ENCODE peak calls at places on chromosomes 6 and 20, in seven cellular contexts. One of them, this sample, is unnamed.

GRCh38 chr20:25259358-25259757 is 11.5 kb downstream of the PYGB start:
- DNase-seq in neural crest cell: no peak
- DNase-seq in activated B cell treated with CpG ODN at 0.5 μM for 24 hours: no peak
- DNase-seq in tibial artery: no peak
- DNase-seq in SK-N-DZ: no peak
- DNase-seq in EL: no peak
- DNase-seq in caudate nucleus: no peak
- DNase-seq in this sample: no peak

GRCh38 chr6:81929828-81930227 is 177.3 kb upstream of the TENT5A start:
- DNase-seq in EL: no peak
- DNase-seq in activated B cell treated with CpG ODN at 0.5 μM for 24 hours: no peak
- DNase-seq in neural crest cell: no peak
- DNase-seq in caudate nucleus: no peak
- DNase-seq in tibial artery: no peak
- DNase-seq in SK-N-DZ: no peak
- DNase-seq in this sample: peak

GRCh38 chr6:119672725-119673124 is 323.2 kb upstream of the MAN1A1 start:
- DNase-seq in activated B cell treated with CpG ODN at 0.5 μM for 24 hours: no peak
- DNase-seq in neural crest cell: no peak
- DNase-seq in SK-N-DZ: no peak
- DNase-seq in caudate nucleus: no peak
- DNase-seq in EL: no peak
- DNase-seq in tibial artery: no peak
- DNase-seq in this sample: no peak

GRCh38 chr6:72262254-72262653 is 359.6 kb upstream of the KCNQ5 start:
- DNase-seq in neural crest cell: no peak
- DNase-seq in caudate nucleus: no peak
- DNase-seq in tibial artery: no peak
- DNase-seq in EL: no peak
- DNase-seq in SK-N-DZ: no peak
- DNase-seq in activated B cell treated with CpG ODN at 0.5 μM for 24 hours: no peak
- DNase-seq in this sample: no peak

GRCh38 chr6:10968776-10969175 is 75.3 kb downstream of the ELOVL2 start:
- DNase-seq in SK-N-DZ: no peak
- DNase-seq in caudate nucleus: no peak
- DNase-seq in neural crest cell: no peak
- DNase-seq in EL: peak
- DNase-seq in tibial artery: no peak
- DNase-seq in activated B cell treated with CpG ODN at 0.5 μM for 24 hours: no peak
- DNase-seq in this sample: peak

GRCh38 chr20:31505903-31506302 is 8.3 kb upstream of the HM13 start:
- DNase-seq in EL: no peak
- DNase-seq in tibial artery: no peak
- DNase-seq in activated B cell treated with CpG ODN at 0.5 μM for 24 hours: no peak
- DNase-seq in SK-N-DZ: no peak
- DNase-seq in caudate nucleus: no peak
- DNase-seq in neural crest cell: no peak
- DNase-seq in this sample: no peak

GRCh38 chr20:38926934-38927616 is 858 bp downstream of the FAM83D start:
- DNase-seq in activated B cell treated with CpG ODN at 0.5 μM for 24 hours: no peak
- DNase-seq in EL: peak
- DNase-seq in SK-N-DZ: no peak
- DNase-seq in caudate nucleus: no peak
- DNase-seq in neural crest cell: no peak
- DNase-seq in tibial artery: no peak
- DNase-seq in this sample: peak

GRCh38 chr6:157644043-157644810 is 178.8 kb upstream of the SNX9 start:
- DNase-seq in EL: peak
- DNase-seq in SK-N-DZ: no peak
- DNase-seq in caudate nucleus: no peak
- DNase-seq in tibial artery: peak
- DNase-seq in activated B cell treated with CpG ODN at 0.5 μM for 24 hours: no peak
- DNase-seq in neural crest cell: no peak
- DNase-seq in this sample: peak

GRCh38 chr20:43691928-43692524 is 25.1 kb downstream of the MYBL2 start:
- DNase-seq in activated B cell treated with CpG ODN at 0.5 μM for 24 hours: peak
- DNase-seq in EL: peak
- DNase-seq in tibial artery: no peak
- DNase-seq in caudate nucleus: no peak
- DNase-seq in neural crest cell: peak
- DNase-seq in SK-N-DZ: peak
- DNase-seq in this sample: peak

GRCh38 chr6:170448745-170449144 is 104.4 kb downstream of the PSMB1 start:
- DNase-seq in neural crest cell: no peak
- DNase-seq in activated B cell treated with CpG ODN at 0.5 μM for 24 hours: no peak
- DNase-seq in EL: no peak
- DNase-seq in SK-N-DZ: no peak
- DNase-seq in caudate nucleus: no peak
- DNase-seq in tibial artery: no peak
- DNase-seq in this sample: no peak

GRCh38 chr6:146315321-146316254 is 228.0 kb upstream of the RAB32 start:
- DNase-seq in tibial artery: no peak
- DNase-seq in EL: peak
- DNase-seq in caudate nucleus: no peak
- DNase-seq in neural crest cell: no peak
- DNase-seq in activated B cell treated with CpG ODN at 0.5 μM for 24 hours: no peak
- DNase-seq in SK-N-DZ: no peak
- DNase-seq in this sample: no peak

GRCh38 chr20:16530201-16530681 is 43.0 kb downstream of the KIF16B start:
- DNase-seq in tibial artery: no peak
- DNase-seq in neural crest cell: no peak
- DNase-seq in caudate nucleus: no peak
- DNase-seq in EL: peak
- DNase-seq in activated B cell treated with CpG ODN at 0.5 μM for 24 hours: no peak
- DNase-seq in SK-N-DZ: no peak
- DNase-seq in this sample: no peak

GRCh38 chr6:47484616-47485015 is 7.0 kb downstream of the CD2AP start:
- DNase-seq in activated B cell treated with CpG ODN at 0.5 μM for 24 hours: no peak
- DNase-seq in caudate nucleus: no peak
- DNase-seq in EL: peak
- DNase-seq in neural crest cell: no peak
- DNase-seq in tibial artery: no peak
- DNase-seq in SK-N-DZ: no peak
- DNase-seq in this sample: peak

GRCh38 chr6:119096683-119097310 is 18.3 kb upstream of the FAM184A start:
- DNase-seq in caudate nucleus: peak
- DNase-seq in neural crest cell: no peak
- DNase-seq in tibial artery: peak
- DNase-seq in SK-N-DZ: no peak
- DNase-seq in EL: no peak
- DNase-seq in activated B cell treated with CpG ODN at 0.5 μM for 24 hours: no peak
- DNase-seq in this sample: peak

GRCh38 chr6:11740875-11741274 is 37.7 kb downstream of the ADTRP start:
- DNase-seq in EL: no peak
- DNase-seq in activated B cell treated with CpG ODN at 0.5 μM for 24 hours: no peak
- DNase-seq in SK-N-DZ: no peak
- DNase-seq in caudate nucleus: no peak
- DNase-seq in tibial artery: no peak
- DNase-seq in neural crest cell: no peak
- DNase-seq in this sample: no peak

GRCh38 chr6:144582939-144583613 is 297.9 kb downstream of the UTRN start:
- DNase-seq in neural crest cell: no peak
- DNase-seq in caudate nucleus: peak
- DNase-seq in EL: peak
- DNase-seq in SK-N-DZ: peak
- DNase-seq in tibial artery: peak
- DNase-seq in activated B cell treated with CpG ODN at 0.5 μM for 24 hours: peak
- DNase-seq in this sample: no peak

GRCh38 chr6:162713926-162714759 is 13.4 kb downstream of the PRKN start:
- DNase-seq in tibial artery: no peak
- DNase-seq in activated B cell treated with CpG ODN at 0.5 μM for 24 hours: no peak
- DNase-seq in caudate nucleus: no peak
- DNase-seq in neural crest cell: no peak
- DNase-seq in EL: no peak
- DNase-seq in SK-N-DZ: peak
- DNase-seq in this sample: no peak

GRCh38 chr6:52317841-52318581 is 33.5 kb upstream of the MCM3 start:
- DNase-seq in SK-N-DZ: no peak
- DNase-seq in EL: peak
- DNase-seq in neural crest cell: no peak
- DNase-seq in caudate nucleus: no peak
- DNase-seq in activated B cell treated with CpG ODN at 0.5 μM for 24 hours: no peak
- DNase-seq in tibial artery: no peak
- DNase-seq in this sample: peak

GRCh38 chr6:42045538-42046460 is 4.5 kb upstream of the TAF8 start:
- DNase-seq in tibial artery: peak
- DNase-seq in caudate nucleus: peak
- DNase-seq in SK-N-DZ: no peak
- DNase-seq in neural crest cell: no peak
- DNase-seq in activated B cell treated with CpG ODN at 0.5 μM for 24 hours: no peak
- DNase-seq in EL: peak
- DNase-seq in this sample: peak

GRCh38 chr6:140437619-140438345 is 1063.3 kb upstream of the CITED2 start:
- DNase-seq in SK-N-DZ: peak
- DNase-seq in EL: peak
- DNase-seq in activated B cell treated with CpG ODN at 0.5 μM for 24 hours: no peak
- DNase-seq in caudate nucleus: no peak
- DNase-seq in tibial artery: no peak
- DNase-seq in neural crest cell: no peak
- DNase-seq in this sample: no peak